ENCODE peak calls at places on chromosomes 6 and 20, in five cellular contexts. U, X, N, E and A are unnamed samples.
A peak's percentile ranks its signal among the peaks of the same experiment; 100 is the strongest.

GRCh38 chr20:53642196-53643030 is 48.8 kb upstream of the ZNF217 start:
- DNase-seq in U (no peak), X (no peak), N (no peak), E (no peak), A (peak; percentile 32)

GRCh38 chr20:11204926-11205768 is 531.3 kb upstream of the JAG1 start:
- DNase-seq in U (no peak), X (no peak), N (no peak), E (no peak), A (peak; percentile 58)

GRCh38 chr20:35831983-35832382 is 60.2 kb downstream of the PHF20 start:
- DNase-seq in U (no peak), X (no peak), N (no peak), E (no peak), A (no peak)

GRCh38 chr6:9732056-9732455 is 682.8 kb downstream of the TFAP2A start:
- DNase-seq in U (no peak), X (no peak), N (no peak), E (no peak), A (no peak)

GRCh38 chr6:73728548-73729205 is 32.7 kb downstream of the CD109 start:
- DNase-seq in U (no peak), X (no peak), N (no peak), E (no peak), A (no peak)

GRCh38 chr6:122153530-122153929 is 245.9 kb upstream of the HSF2 start:
- DNase-seq in U (no peak), X (no peak), N (no peak), E (no peak), A (no peak)

GRCh38 chr6:56521454-56521853 is 121.2 kb downstream of the DST start:
- DNase-seq in U (no peak), X (no peak), N (no peak), E (no peak), A (no peak)

GRCh38 chr6:47111685-47112084 is 69.6 kb upstream of the ADGRF1 start:
- DNase-seq in U (no peak), X (no peak), N (no peak), E (no peak), A (no peak)

GRCh38 chr6:45423111-45423900 is 45.6 kb upstream of the SUPT3H start:
- DNase-seq in U (no peak), X (peak; percentile 21), N (no peak), E (no peak), A (peak; percentile 39)

GRCh38 chr6:106913676-106914280 is 60.8 kb downstream of the CD24 start:
- DNase-seq in U (no peak), X (no peak), N (no peak), E (no peak), A (no peak)

GRCh38 chr20:6485376-6485775 is 282.1 kb upstream of the BMP2 start:
- DNase-seq in U (no peak), X (no peak), N (no peak), E (no peak), A (no peak)

GRCh38 chr6:82086944-82087343 is 160.6 kb downstream of the IBTK start:
- DNase-seq in U (no peak), X (no peak), N (no peak), E (no peak), A (no peak)

GRCh38 chr6:10690651-10691445 is 3.6 kb downstream of the C6orf52 start:
- DNase-seq in U (no peak), X (no peak), N (no peak), E (no peak), A (no peak)

GRCh38 chr6:2733324-2733723 is 17.4 kb downstream of the MYLK4 start:
- DNase-seq in U (no peak), X (no peak), N (no peak), E (no peak), A (no peak)